ENCODE peak calls at places on chromosomes 13 and 19, in nine cellular contexts. Y is psoas muscle, O is fibroblast of lung, V is endodermal cell, T is Caco-2, D is PC-3, P is AG04450, E is epithelial cell of esophagus, W is brain microvascular endothelial cell. L is an unnamed sample.
A peak's percentile ranks its signal among the peaks of the same experiment; 100 is the strongest.

GRCh38 chr19:42089191-42089750 is 13.3 kb downstream of the ZNF574 start:
- DNase-seq in Y (no peak), P (no peak), E (no peak), V (peak; percentile 48), D (no peak), T (no peak), O (no peak), W (no peak), L (no peak)

GRCh38 chr13:24706886-24707585 is 26.8 kb downstream of the ATP12A start:
- DNase-seq in P (no peak), W (no peak), D (no peak), E (no peak), V (no peak), O (no peak), Y (no peak), T (no peak), L (no peak)

GRCh38 chr19:3671680-3672574 is 28.3 kb downstream of the PIP5K1C start:
- DNase-seq in Y (no peak), D (no peak), O (peak; percentile 25), E (no peak), P (no peak), T (no peak), W (no peak), V (peak; percentile 45), L (no peak)

GRCh38 chr13:97212540-97213146 is 9.5 kb upstream of the MBNL2 start:
- DNase-seq in E (peak; percentile 54), P (no peak), W (peak; percentile 60), V (peak; percentile 67), Y (no peak), T (no peak), O (peak; percentile 64), D (peak; percentile 68), L (no peak)

GRCh38 chr13:112812306-112813034 is 122.6 kb downstream of the ATP11A start:
- DNase-seq in P (no peak), T (no peak), W (no peak), O (no peak), Y (no peak), D (no peak), E (no peak), V (no peak), L (no peak)

GRCh38 chr19:22784051-22784450 is at the start of gene ZNF99:
- DNase-seq in T (no peak), Y (peak; percentile 47), O (no peak), V (no peak), W (no peak), E (no peak), P (no peak), D (no peak), L (no peak)

GRCh38 chr19:30228113-30228725 is 144.0 kb upstream of the ZNF536 start:
- DNase-seq in D (no peak), W (no peak), Y (no peak), V (peak; percentile 64), T (no peak), E (no peak), P (no peak), O (no peak), L (no peak)

GRCh38 chr13:109454167-109454917 is 332.0 kb downstream of the IRS2 start:
- DNase-seq in T (no peak), O (peak; percentile 9), E (no peak), P (no peak), Y (no peak), W (no peak), D (no peak), V (no peak), L (no peak)

GRCh38 chr13:97301382-97302095 is 79.4 kb downstream of the MBNL2 start:
- DNase-seq in W (no peak), E (no peak), T (no peak), Y (no peak), O (no peak), V (no peak), D (no peak), P (no peak), L (no peak)

GRCh38 chr19:9128171-9128570 is 1.4 kb upstream of the OR7G3 start:
- DNase-seq in E (peak; percentile 61), T (no peak), Y (no peak), O (no peak), W (peak; percentile 48), V (no peak), P (no peak), D (peak; percentile 97), L (no peak)

GRCh38 chr13:48679941-48680630 is 26.4 kb downstream of the CYSLTR2 start:
- DNase-seq in P (no peak), E (no peak), Y (no peak), W (no peak), V (no peak), O (no peak), D (no peak), T (no peak), L (no peak)

GRCh38 chr19:49104229-49104864 is 9.8 kb upstream of the LIN7B start:
- DNase-seq in D (no peak), V (no peak), O (no peak), E (no peak), T (no peak), Y (no peak), P (no peak), W (no peak), L (no peak)

GRCh38 chr19:30227071-30227621 is 145.0 kb upstream of the ZNF536 start:
- DNase-seq in P (no peak), W (no peak), E (no peak), Y (no peak), V (peak; percentile 70), D (no peak), O (no peak), T (no peak), L (no peak)

GRCh38 chr19:43950834-43951626 is at the start of gene ZNF221:
- DNase-seq in T (peak; percentile 95), Y (peak; percentile 89), W (peak; percentile 98), V (peak; percentile 96), P (peak; percentile 95), O (peak; percentile 99), D (peak; percentile 93), E (peak; percentile 97), L (peak; percentile 98)

GRCh38 chr13:59865398-59865797 is 298.3 kb downstream of the DIAPH3 start:
- DNase-seq in O (no peak), T (no peak), P (no peak), V (no peak), D (peak; percentile 61), W (no peak), Y (no peak), E (no peak), L (no peak)

GRCh38 chr19:13016628-13017305 is 21.5 kb downstream of the NFIX start:
- DNase-seq in V (peak; percentile 63), P (no peak), E (no peak), W (no peak), T (no peak), O (no peak), Y (no peak), D (peak; percentile 42), L (no peak)

GRCh38 chr13:32639502-32640105 is 53.4 kb downstream of the PDS5B start:
- DNase-seq in P (peak; percentile 24), O (peak; percentile 84), W (peak; percentile 72), V (peak; percentile 63), E (peak; percentile 69), Y (peak; percentile 28), T (peak; percentile 54), D (peak; percentile 57), L (peak; percentile 49)

GRCh38 chr13:31049083-31049482 is 112.6 kb downstream of the HSPH1 start:
- DNase-seq in T (no peak), P (no peak), V (no peak), D (no peak), E (no peak), O (no peak), Y (no peak), W (no peak), L (no peak)

GRCh38 chr19:6357174-6357573 is 4.2 kb upstream of the CLPP start:
- DNase-seq in W (no peak), T (no peak), O (no peak), Y (no peak), E (no peak), V (no peak), P (no peak), D (no peak), L (no peak)
- TF ChIP-seq CTCF in W (no peak), T (no peak), O (no peak), Y (no peak), E (no peak), V (no peak), P (no peak), D (no peak), L (no peak)

GRCh38 chr19:2050349-2050990 is 574 bp downstream of the MKNK2 start:
- DNase-seq in E (no peak), O (no peak), D (no peak), P (no peak), Y (peak; percentile 42), V (no peak), W (no peak), T (no peak), L (no peak)

GRCh38 chr19:2047449-2048103 is 3.5 kb downstream of the MKNK2 start:
- DNase-seq in T (no peak), V (no peak), Y (peak; percentile 85), O (peak; percentile 53), D (peak; percentile 15), P (no peak), E (no peak), W (no peak), L (no peak)

GRCh38 chr19:2049741-2050348 is 1.2 kb downstream of the MKNK2 start:
- DNase-seq in D (peak; percentile 67), W (peak; percentile 54), Y (peak; percentile 85), T (peak; percentile 81), E (peak; percentile 69), V (no peak), P (no peak), O (peak; percentile 62), L (no peak)

GRCh38 chr19:2048104-2048958 is 2.7 kb downstream of the MKNK2 start:
- DNase-seq in T (no peak), Y (no peak), O (no peak), V (no peak), D (no peak), W (no peak), E (no peak), P (no peak), L (no peak)

GRCh38 chr19:2048959-2049740 is 1.9 kb downstream of the MKNK2 start:
- DNase-seq in W (no peak), T (no peak), V (no peak), E (no peak), Y (peak; percentile 40), D (no peak), P (no peak), O (no peak), L (no peak)
- H3K4me3 ChIP-seq in W (peak overlapping the region; percentile 80), T (peak overlapping the region; percentile 96), V (peak overlapping the region; percentile 88), E (peak overlapping the region; percentile 96), Y (peak overlapping the region; percentile 97), D (peak overlapping the region; percentile 80), P (peak overlapping the region; percentile 82), O (peak overlapping the region; percentile 90), L (peak overlapping the region; percentile 93)

DNA sequence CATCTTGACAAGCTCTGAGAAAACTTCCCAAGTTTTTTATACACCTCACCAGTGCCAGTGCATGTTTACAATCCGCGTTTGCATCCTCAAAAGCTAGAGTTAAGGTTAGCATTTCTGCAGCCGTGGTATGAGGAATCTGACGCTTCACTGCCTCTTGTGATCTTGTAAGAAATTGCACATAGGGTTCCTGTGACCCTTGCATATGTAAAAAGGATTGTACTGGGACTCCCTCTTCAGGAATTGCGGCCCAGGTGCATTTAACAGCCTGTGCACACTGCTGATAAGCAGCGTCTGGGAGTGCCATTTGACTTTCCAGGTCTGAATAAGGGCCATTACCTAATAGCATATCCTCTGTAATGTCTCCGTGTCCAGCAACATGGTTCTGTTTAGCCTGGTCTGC is 15.3 kb downstream of the FPR3 start:
- DNase-seq in W (no peak), P (no peak), O (no peak), Y (no peak), E (no peak), V (no peak), T (peak; percentile 52), D (peak; percentile 71), L (no peak)
- TF ChIP-seq CTCF in W (no peak), P (no peak), O (no peak), Y (no peak), E (no peak), V (no peak), T (peak; percentile 9), D (peak; percentile 61), L (no peak)

GRCh38 chr19:55254625-55254977 is 4.2 kb downstream of the PPP6R1 start:
- DNase-seq in Y (no peak), T (no peak), D (no peak), W (no peak), O (no peak), V (no peak), P (no peak), E (no peak), L (no peak)
- H3K4me3 ChIP-seq in Y (peak overlapping the region; percentile 52), T (no peak overlapping the region), D (peak overlapping the region; percentile 95), W (no peak overlapping the region), O (no peak overlapping the region), V (no peak overlapping the region), P (no peak overlapping the region), E (no peak overlapping the region), L (no peak overlapping the region)

L was measured in astrocyte of the cerebellum.